ENCODE peak calls at places on chromosomes 1 and 21, in five cellular contexts. V, W, G, D and N are unnamed samples.

GRCh38 chr1:53799141-53799540 is 39.0 kb downstream of the NDC1 start:
- DNase-seq in W (no peak), G (no peak), D (no peak), V (no peak), N (no peak)

GRCh38 chr1:4331371-4332163 is 322.8 kb upstream of the AJAP1 start:
- DNase-seq in V (no peak), G (no peak), W (no peak), D (no peak), N (no peak)

GRCh38 chr21:42404534-42404933 is 832 bp downstream of the UBASH3A start:
- DNase-seq in W (peak; percentile 24), D (no peak), V (no peak), G (no peak), N (no peak)

GRCh38 chr1:205325334-205325884 is 3.9 kb upstream of the NUAK2 start:
- DNase-seq in G (peak; percentile 67), V (peak; percentile 64), D (no peak), W (peak; percentile 75), N (no peak)

GRCh38 chr1:21647431-21648373 is 21.5 kb downstream of the RAP1GAP start:
- DNase-seq in D (no peak), W (peak; percentile 89), G (peak; percentile 67), V (peak; percentile 88), N (no peak)

GRCh38 chr1:39666772-39667171 is 5.1 kb downstream of the NT5C1A start:
- DNase-seq in D (no peak), V (no peak), G (no peak), W (no peak), N (peak; percentile 91)

GRCh38 chr1:17765444-17766411 is 10.6 kb downstream of the ACTL8 start:
- DNase-seq in D (no peak), W (no peak), V (no peak), G (no peak), N (no peak)

GRCh38 chr21:46063734-46064680 is 33.9 kb upstream of the COL6A2 start:
- DNase-seq in V (no peak), G (no peak), D (no peak), W (no peak), N (no peak)

GRCh38 chr1:154167461-154167860 is 12.6 kb upstream of the NUP210L start:
- DNase-seq in V (no peak), D (no peak), G (no peak), W (no peak), N (no peak)

GRCh38 chr21:44908908-44909307 is 11.8 kb downstream of the ITGB2 start:
- DNase-seq in W (no peak), V (no peak), D (no peak), G (no peak), N (no peak)

DNA sequence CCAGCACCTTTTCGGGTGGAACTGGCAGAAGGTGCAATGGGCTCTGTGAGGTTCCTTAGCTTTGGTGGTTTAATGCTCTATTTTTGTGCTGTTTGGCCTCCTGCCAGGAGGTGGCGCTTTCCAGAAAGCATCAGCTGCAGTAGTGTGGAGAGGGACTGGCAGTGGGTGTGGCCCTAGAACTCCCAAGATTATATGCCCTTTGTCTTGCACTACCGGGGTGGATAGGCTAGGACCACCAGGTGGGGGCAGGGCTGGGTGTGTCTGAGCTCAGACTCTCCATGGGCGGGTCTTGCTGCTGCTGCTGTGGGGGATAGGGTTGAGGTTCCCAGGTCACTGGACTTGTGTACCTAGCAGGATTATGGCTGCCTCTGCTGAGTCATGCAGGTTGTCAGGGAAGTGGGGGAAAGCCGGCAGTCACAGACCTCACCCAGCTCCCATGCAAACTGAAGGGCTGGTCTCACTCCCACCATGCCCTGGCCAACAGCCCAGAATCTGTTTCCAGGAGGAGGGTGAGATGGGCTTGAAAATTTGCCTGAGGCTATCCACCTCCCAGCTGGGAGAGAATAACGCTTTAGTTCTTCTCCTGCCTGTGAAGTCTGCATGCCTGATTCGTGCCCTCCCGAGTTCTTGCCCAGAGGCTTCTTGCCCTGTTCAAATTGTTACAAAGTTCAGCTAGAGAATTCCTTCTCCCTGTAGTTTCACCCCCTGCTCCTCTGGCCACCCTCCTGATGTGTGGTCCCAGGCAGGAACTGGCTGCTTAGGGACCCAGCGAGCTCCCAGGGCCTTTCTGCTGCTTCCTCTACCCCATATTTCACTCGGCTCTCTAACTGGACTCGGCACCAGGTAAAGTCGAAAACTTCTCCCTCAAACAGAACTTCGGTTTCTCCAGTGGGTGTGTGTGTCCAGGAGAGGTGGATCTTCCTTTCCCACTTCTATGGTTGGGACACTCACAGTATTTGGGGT is 76.5 kb upstream of the BTG3 start:
- DNase-seq in V (peak; percentile 23), D (peak; percentile 71), G (no peak), W (no peak), N (no peak)
- TF ChIP-seq CTCF in V (peak; percentile 47), D (no peak), G (peak; percentile 24), W (no peak), N (peak; percentile 58)

GRCh38 chr1:13462682-13463081 is 51.1 kb downstream of the LRRC38 start:
- DNase-seq in W (no peak), V (no peak), D (no peak), G (no peak), N (no peak)

GRCh38 chr1:13451399-13451965 is 41.2 kb downstream of the PRAMEF20 start:
- DNase-seq in G (no peak), V (no peak), D (no peak), W (no peak), N (no peak)

GRCh38 chr1:13461977-13462376 is 51.7 kb downstream of the PRAMEF20 start:
- DNase-seq in G (no peak), D (no peak), V (no peak), W (no peak), N (no peak)

DNA sequence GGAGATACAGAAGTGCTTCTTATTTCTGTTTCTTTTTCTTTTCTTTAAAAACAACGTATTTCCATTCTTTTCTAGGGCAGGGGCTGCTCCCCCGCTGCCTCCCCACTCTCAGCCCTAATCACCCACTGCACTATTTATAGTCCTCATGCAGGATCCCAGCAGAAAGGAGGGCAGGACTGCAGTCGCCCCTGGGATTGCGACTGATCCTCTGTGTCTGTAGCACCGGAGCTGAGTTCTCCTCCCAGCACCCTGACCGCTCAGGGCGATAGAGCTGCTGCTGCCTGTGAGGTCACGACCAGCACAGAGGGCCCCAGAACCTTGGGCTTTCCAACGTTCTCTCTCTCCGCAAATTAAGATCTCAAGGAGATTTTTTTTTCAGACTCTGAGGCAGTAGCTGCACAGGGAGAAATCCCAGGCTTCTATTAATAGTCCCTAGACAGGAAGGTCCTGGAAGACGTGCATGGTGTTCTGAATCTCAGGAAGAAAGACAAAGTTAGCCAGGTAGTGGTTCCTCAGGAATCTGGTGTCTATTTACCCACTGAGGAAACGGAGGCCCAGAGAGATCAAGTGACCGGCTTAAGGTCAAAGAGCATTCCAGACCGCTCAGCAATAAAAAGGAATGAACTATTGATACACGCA is 46.8 kb downstream of the PRAMEF20 start:
- DNase-seq in W (no peak), V (no peak), G (no peak), D (no peak), N (no peak)
- H3K4me3 ChIP-seq in W (no peak overlapping the region), V (no peak overlapping the region), G (no peak overlapping the region), D (no peak overlapping the region), N (no peak overlapping the region)

GRCh38 chr1:209550519-209550918 is 33.0 kb upstream of the CAMK1G start:
- DNase-seq in D (no peak), V (no peak), G (no peak), W (no peak), N (no peak)

GRCh38 chr1:209556159-209556690 is 27.3 kb upstream of the CAMK1G start:
- DNase-seq in G (peak; percentile 36), D (no peak), V (no peak), W (peak; percentile 22), N (no peak)

GRCh38 chr1:209557216-209557615 is 26.3 kb upstream of the CAMK1G start:
- DNase-seq in V (no peak), W (no peak), G (no peak), D (no peak), N (no peak)

GRCh38 chr1:209552406-209553264 is 30.9 kb upstream of the CAMK1G start:
- DNase-seq in W (no peak), V (no peak), G (no peak), D (no peak), N (no peak)

GRCh38 chr1:209554761-209555611 is 28.5 kb upstream of the CAMK1G start:
- DNase-seq in W (no peak), D (no peak), G (no peak), V (no peak), N (no peak)
- TF ChIP-seq CTCF in W (no peak), D (no peak), G (peak; percentile 43), V (peak; percentile 5), N (peak; percentile 20)

GRCh38 chr1:218474089-218474488 is 129.0 kb downstream of the TGFB2 start:
- DNase-seq in V (no peak), W (no peak), D (no peak), G (no peak), N (no peak)

GRCh38 chr1:218473527-218473926 is 128.4 kb downstream of the TGFB2 start:
- DNase-seq in W (no peak), D (no peak), G (no peak), V (no peak), N (no peak)

GRCh38 chr1:218475275-218475674 is 130.1 kb downstream of the TGFB2 start:
- DNase-seq in V (no peak), G (no peak), D (no peak), W (no peak), N (no peak)

GRCh38 chr1:218475699-218476098 is 130.6 kb downstream of the TGFB2 start:
- DNase-seq in G (no peak), W (no peak), D (no peak), V (no peak), N (no peak)

DNA sequence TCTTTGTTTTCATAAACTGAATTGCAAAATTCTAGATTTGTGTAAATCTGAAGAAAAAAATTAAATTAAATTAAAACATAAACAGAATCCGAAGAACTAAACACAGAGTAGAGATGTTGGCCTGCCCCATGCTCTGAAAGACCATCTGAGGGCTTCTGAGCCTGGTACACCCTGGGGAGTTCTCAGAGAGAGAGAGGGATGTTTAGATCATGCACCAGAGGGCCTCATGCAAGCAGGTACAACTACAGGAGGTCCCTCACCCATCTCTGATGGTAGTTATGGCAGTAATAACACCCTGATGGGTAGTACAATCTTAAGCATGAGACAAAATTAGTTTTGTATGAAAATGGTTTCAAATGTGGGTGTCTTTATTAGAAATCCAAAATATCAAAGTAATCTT is 127.7 kb downstream of the TGFB2 start:
- DNase-seq in D (no peak), V (no peak), W (no peak), G (no peak), N (no peak)
- H3K4me3 ChIP-seq in D (no peak overlapping the region), V (no peak overlapping the region), W (no peak overlapping the region), G (no peak overlapping the region), N (no peak overlapping the region)

GRCh38 chr1:77688939-77689338 is 6.5 kb upstream of the ZZZ3 start:
- DNase-seq in D (no peak), V (no peak), G (no peak), W (no peak), N (no peak)

GRCh38 chr1:77686784-77687518 is 4.5 kb upstream of the ZZZ3 start:
- DNase-seq in W (no peak), G (no peak), V (no peak), D (no peak), N (no peak)

GRCh38 chr1:77683142-77683835 is 831 bp upstream of the ZZZ3 start:
- DNase-seq in W (peak; percentile 96), D (peak; percentile 88), V (peak; percentile 88), G (peak; percentile 75), N (peak; percentile 67)

GRCh38 chr1:77683836-77684148 is 1.3 kb upstream of the ZZZ3 start:
- DNase-seq in G (no peak), D (no peak), W (no peak), V (no peak), N (no peak)

GRCh38 chr1:77687519-77687906 is 5.1 kb upstream of the ZZZ3 start:
- DNase-seq in V (no peak), G (peak; percentile 51), W (peak; percentile 26), D (no peak), N (no peak)
- TF ChIP-seq CTCF in V (no peak), G (peak; percentile 67), W (peak; percentile 60), D (no peak), N (peak; percentile 24)